ENCODE peak calls at places on chromosome 4, in six cellular contexts. C is AG04449, F is retinal pigment epithelial cell, I is fibroblast of the aortic adventitia, Y is neural progenitor cell, P is A673. G is an unnamed sample.

GRCh38 chr4:88216395-88216794 is 58.0 kb upstream of the ABCG2 start:
- DNase-seq in C (no peak), P (no peak), I (no peak), F (no peak), Y (no peak), G (no peak)

GRCh38 chr4:170259631-170260153 is 169.9 kb upstream of the AADAT start:
- DNase-seq in F (peak; percentile 83), C (peak; percentile 74), P (peak; percentile 95), I (peak; percentile 61), Y (peak; percentile 98), G (peak; percentile 72)

GRCh38 chr4:152981278-152981677 is 45.2 kb downstream of the FHDC1 start:
- DNase-seq in C (no peak), Y (no peak), I (no peak), F (no peak), P (no peak), G (no peak)

GRCh38 chr4:1723131-1723801 is 1.9 kb downstream of the TACC3 start:
- DNase-seq in I (no peak), P (no peak), F (no peak), C (no peak), Y (no peak), G (no peak)

GRCh38 chr4:24594887-24595286 is 10.5 kb upstream of the DHX15 start:
- DNase-seq in I (peak; percentile 40), C (peak; percentile 72), P (peak; percentile 6), Y (no peak), F (no peak), G (no peak)

GRCh38 chr4:181157647-181158046 is 1085.6 kb upstream of the TENM3 start:
- DNase-seq in I (no peak), C (no peak), Y (no peak), P (no peak), F (no peak), G (no peak)

GRCh38 chr4:56874166-56874565 is 33.5 kb upstream of the REST start:
- DNase-seq in I (no peak), F (no peak), Y (peak; percentile 39), C (no peak), P (no peak), G (no peak)

GRCh38 chr4:176186721-176187395 is 8.5 kb downstream of the SPATA4 start:
- DNase-seq in Y (no peak), C (no peak), I (peak; percentile 11), F (no peak), P (no peak), G (no peak)

GRCh38 chr4:86306816-86307215 is 53.0 kb downstream of the MAPK10 start:
- DNase-seq in F (no peak), I (peak; percentile 83), C (peak; percentile 47), Y (no peak), P (peak; percentile 22), G (no peak)

GRCh38 chr4:184417802-184418511 is 56.4 kb downstream of the IRF2 start:
- DNase-seq in F (no peak), C (peak; percentile 47), I (peak; percentile 72), Y (no peak), P (peak; percentile 62), G (no peak)

GRCh38 chr4:55297346-55297745 is 48.7 kb upstream of the SRD5A3 start:
- DNase-seq in C (no peak), I (no peak), P (no peak), F (no peak), Y (no peak), G (no peak)

GRCh38 chr4:121150486-121150885 is 13.6 kb downstream of the TNIP3 start:
- DNase-seq in I (no peak), C (no peak), Y (no peak), P (no peak), F (no peak), G (no peak)

GRCh38 chr4:182346675-182347375 is 103.6 kb downstream of the TENM3 start:
- DNase-seq in F (no peak), C (no peak), P (no peak), I (no peak), Y (no peak), G (no peak)

GRCh38 chr4:137981277-137981676 is 260.9 kb downstream of the SLC7A11 start:
- DNase-seq in C (no peak), F (no peak), Y (no peak), I (peak; percentile 35), P (peak; percentile 66), G (no peak)

GRCh38 chr4:7187297-7187592 is 5.1 kb upstream of the SORCS2 start:
- DNase-seq in F (no peak), P (no peak), I (no peak), Y (no peak), C (no peak), G (no peak)

GRCh38 chr4:48752726-48753125 is 27.4 kb downstream of the FRYL start:
- DNase-seq in C (no peak), I (no peak), Y (no peak), P (no peak), F (no peak), G (no peak)

GRCh38 chr4:182837831-182838230 is 79.4 kb downstream of the DCTD start:
- DNase-seq in C (no peak), I (no peak), P (no peak), F (no peak), Y (no peak), G (no peak)

GRCh38 chr4:38119663-38120374 is 159.6 kb downstream of the PTTG2 start:
- DNase-seq in Y (no peak), F (no peak), I (peak; percentile 63), P (no peak), C (no peak), G (no peak)

GRCh38 chr4:7524841-7525240 is 90.1 kb upstream of the PSAPL1 start:
- DNase-seq in Y (no peak), F (no peak), P (no peak), C (no peak), I (no peak), G (no peak)

GRCh38 chr4:25425361-25425760 is 48.3 kb downstream of the ANAPC4 start:
- DNase-seq in C (no peak), F (no peak), P (no peak), I (peak; percentile 62), Y (no peak), G (no peak)

GRCh38 chr4:148054275-148054674 is 322.4 kb downstream of the ARHGAP10 start:
- DNase-seq in I (no peak), C (no peak), P (peak; percentile 88), Y (no peak), F (no peak), G (no peak)

DNA sequence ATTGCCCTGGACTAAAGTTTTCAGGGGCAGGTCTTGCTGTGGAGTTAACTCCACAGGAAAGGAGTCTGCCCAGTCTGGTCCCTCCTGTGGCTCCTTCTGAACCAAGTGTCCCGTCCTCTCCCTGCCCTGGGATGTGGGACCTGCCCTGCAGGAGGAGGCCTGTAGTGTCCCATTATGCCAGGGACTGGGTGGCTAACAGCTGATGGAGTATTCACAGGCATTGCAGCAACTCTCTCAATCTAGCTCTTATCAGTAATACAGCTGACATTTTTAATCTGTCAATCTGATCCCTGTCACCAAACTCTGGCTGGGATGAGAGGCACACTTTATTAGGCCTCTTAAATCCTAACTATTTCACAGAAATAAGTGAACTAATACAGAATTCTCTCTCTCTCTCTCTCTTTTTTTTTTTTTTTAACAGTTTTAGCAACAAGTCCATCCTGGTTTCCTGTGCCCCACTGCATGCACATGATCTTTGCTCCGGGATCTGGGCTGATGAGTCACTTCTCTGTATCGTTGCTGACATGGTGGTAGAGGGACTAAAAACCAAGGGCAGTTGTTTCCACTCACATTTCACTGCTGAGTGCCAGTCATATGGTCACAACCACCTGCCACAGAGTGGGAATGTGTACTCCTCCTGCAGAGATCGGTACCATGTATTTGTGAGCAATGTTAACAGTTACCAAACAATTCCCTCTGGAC is 39.1 kb downstream of the HAND2 start:
- DNase-seq in I (peak; percentile 79), P (no peak), F (peak; percentile 89), Y (no peak), C (no peak), G (no peak)
- H3K4me3 ChIP-seq in I (no peak overlapping the region), P (no peak overlapping the region), F (no peak overlapping the region), Y (no peak overlapping the region), C (no peak overlapping the region), G (no peak overlapping the region)

GRCh38 chr4:113145519-113146291 is 96.3 kb downstream of the ANK2 start:
- DNase-seq in Y (peak; percentile 64), F (no peak), I (no peak), C (no peak), P (no peak), G (no peak)

GRCh38 chr4:113142351-113142750 is 92.9 kb downstream of the ANK2 start:
- DNase-seq in I (no peak), Y (no peak), P (no peak), C (no peak), F (no peak), G (no peak)

GRCh38 chr4:113147498-113148231 is 98.2 kb downstream of the ANK2 start:
- DNase-seq in I (peak; percentile 11), C (no peak), Y (no peak), F (no peak), P (no peak), G (no peak)

GRCh38 chr4:113146876-113147358 is 97.5 kb downstream of the ANK2 start:
- DNase-seq in P (no peak), I (peak; percentile 50), F (no peak), C (no peak), Y (no peak), G (no peak)

DNA sequence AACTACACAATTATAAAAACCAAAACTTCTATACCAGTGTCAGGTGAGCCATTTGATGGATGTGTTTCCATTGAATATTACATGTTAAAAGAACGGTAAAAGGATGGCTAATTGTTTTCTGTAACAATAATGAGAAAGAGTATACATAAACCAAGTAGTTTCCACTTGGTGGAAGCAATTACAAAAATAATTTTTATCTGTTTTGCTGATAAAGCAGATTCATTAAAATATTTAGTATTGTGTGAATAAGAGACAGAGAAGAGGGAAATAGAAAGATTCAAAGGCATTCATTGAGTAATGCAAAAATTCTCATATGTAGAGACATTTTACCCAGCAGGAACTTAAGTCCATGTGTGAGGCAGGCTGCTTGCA is 95.7 kb downstream of the ANK2 start:
- DNase-seq in Y (no peak), P (no peak), I (no peak), C (no peak), F (no peak), G (no peak)
- H3K4me3 ChIP-seq in Y (no peak overlapping the region), P (no peak overlapping the region), I (no peak overlapping the region), C (no peak overlapping the region), F (no peak overlapping the region), G (no peak overlapping the region)

GRCh38 chr4:125501661-125502060 is 186.9 kb downstream of the FAT4 start:
- DNase-seq in C (no peak), P (no peak), F (no peak), Y (no peak), I (no peak), G (no peak)

GRCh38 chr4:125497861-125498260 is 183.1 kb downstream of the FAT4 start:
- DNase-seq in I (no peak), C (no peak), F (no peak), Y (no peak), P (no peak), G (no peak)

GRCh38 chr4:125498981-125499380 is 184.2 kb downstream of the FAT4 start:
- DNase-seq in I (no peak), Y (no peak), P (no peak), C (no peak), F (no peak), G (no peak)
- H3K4me3 ChIP-seq in I (no peak overlapping the region), Y (no peak overlapping the region), P (no peak overlapping the region), C (no peak overlapping the region), F (no peak overlapping the region), G (no peak overlapping the region)

DNA sequence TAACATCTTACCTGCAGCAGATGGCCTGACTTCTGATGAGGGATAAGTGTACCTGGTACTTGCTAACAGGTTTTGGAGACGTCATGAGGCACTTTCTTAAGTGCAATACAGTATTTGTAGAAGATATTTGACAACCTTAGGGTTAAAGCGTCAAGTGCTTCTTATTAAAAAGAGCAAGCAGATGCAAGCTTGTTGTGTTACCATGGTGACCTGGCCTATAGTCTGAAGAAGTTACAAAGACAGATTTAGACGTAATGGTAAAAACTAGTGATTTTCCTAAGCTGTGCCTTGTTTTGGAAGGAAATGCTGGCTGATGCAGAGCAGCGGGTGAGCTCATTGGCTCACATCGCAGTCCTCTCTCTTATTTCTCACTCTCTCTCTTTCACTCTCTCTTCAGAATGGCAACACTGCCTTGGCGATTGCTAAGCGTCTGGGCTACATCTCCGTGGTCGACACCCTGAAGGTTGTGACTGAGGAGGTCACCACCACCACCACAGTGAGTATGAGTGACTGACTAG is 243.6 kb downstream of the ANK2 start:
- DNase-seq in F (peak; percentile 27), Y (peak; percentile 34), C (no peak), P (no peak), I (peak; percentile 75), G (no peak)
- H3K4me3 ChIP-seq in F (no peak overlapping the region), Y (peak overlapping the region; percentile 8), C (peak overlapping the region; percentile 42), P (no peak overlapping the region), I (peak overlapping the region; percentile 58), G (peak overlapping the region; percentile 57)